ENCODE peak calls at places on chromosomes 7 and 10, in nine cellular contexts. R is IMR-90, D is tibial nerve, F is stomach, N is heart left ventricle, M is uterus, C is endothelial cell of umbilical vein, P is Peyer's patch, V is transverse colon. T is an unnamed sample.

GRCh38 chr10:77104459-77104980 is 533.1 kb downstream of the KCNMA1 start:
- DNase-seq in R (peak; percentile 97), D (peak; percentile 71), F (no peak), N (peak; percentile 50), M (peak; percentile 86), C (peak; percentile 5), P (no peak), V (peak; percentile 9), T (peak; percentile 20)

GRCh38 chr7:141133646-141134045 is 59.8 kb downstream of the TMEM178B start:
- DNase-seq in R (no peak), D (no peak), F (no peak), N (no peak), M (no peak), C (no peak), P (no peak), V (no peak), T (no peak)

GRCh38 chr7:26474596-26474995 is 182.9 kb downstream of the SNX10 start:
- DNase-seq in R (no peak), D (no peak), F (no peak), N (no peak), M (no peak), C (no peak), P (no peak), V (no peak), T (no peak)

GRCh38 chr10:13971586-13972475 is 358.9 kb downstream of the FRMD4A start:
- DNase-seq in R (peak; percentile 86), D (no peak), F (no peak), N (no peak), M (no peak), C (peak; percentile 74), P (no peak), V (no peak), T (no peak)

GRCh38 chr7:101900103-101900502 is 82.7 kb downstream of the CUX1 start:
- DNase-seq in R (no peak), D (no peak), F (no peak), N (peak; percentile 69), M (no peak), C (no peak), P (no peak), V (no peak), T (peak; percentile 89)

GRCh38 chr7:39501358-39501757 is 64.8 kb upstream of the YAE1 start:
- DNase-seq in R (peak; percentile 3), D (no peak), F (no peak), N (no peak), M (no peak), C (no peak), P (no peak), V (no peak), T (no peak)

GRCh38 chr7:121023683-121024507 is 35.4 kb downstream of the CPED1 start:
- DNase-seq in R (peak; percentile 37), D (no peak), F (no peak), N (no peak), M (no peak), C (peak; percentile 39), P (no peak), V (no peak), T (no peak)

GRCh38 chr10:127527891-127528290 is 21.2 kb upstream of the NPS start:
- DNase-seq in R (no peak), D (no peak), F (no peak), N (peak; percentile 64), M (peak; percentile 42), C (no peak), P (no peak), V (no peak), T (peak; percentile 6)

GRCh38 chr7:148983220-148984146 is 44.8 kb downstream of the PDIA4 start:
- DNase-seq in R (peak; percentile 78), D (no peak), F (peak; percentile 41), N (peak; percentile 46), M (peak; percentile 54), C (peak; percentile 87), P (peak; percentile 49), V (peak; percentile 48), T (peak; percentile 49)

GRCh38 chr10:112330154-112330553 is 43.8 kb upstream of the ACSL5 start:
- DNase-seq in R (no peak), D (no peak), F (peak; percentile 37), N (no peak), M (no peak), C (no peak), P (no peak), V (peak; percentile 33), T (peak; percentile 63)

GRCh38 chr7:125136341-125136740 is 206.7 kb upstream of the POT1 start:
- DNase-seq in R (no peak), D (no peak), F (no peak), N (no peak), M (no peak), C (no peak), P (no peak), V (no peak), T (no peak)

GRCh38 chr10:106439366-106439765 is 725.1 kb downstream of the SORCS1 start:
- DNase-seq in R (no peak), D (no peak), F (no peak), N (no peak), M (no peak), C (no peak), P (no peak), V (no peak), T (no peak)

GRCh38 chr7:25852995-25853713 is 298.8 kb upstream of the NFE2L3 start:
- DNase-seq in R (no peak), D (no peak), F (no peak), N (no peak), M (no peak), C (no peak), P (no peak), V (no peak), T (no peak)

GRCh38 chr7:28587211-28587610 is 174.9 kb downstream of the CREB5 start:
- DNase-seq in R (peak; percentile 31), D (no peak), F (no peak), N (no peak), M (no peak), C (no peak), P (no peak), V (no peak), T (no peak)

GRCh38 chr10:35564276-35564982 is 40.7 kb upstream of the GJD4 start:
- DNase-seq in R (peak; percentile 72), D (no peak), F (no peak), N (peak; percentile 41), M (no peak), C (peak; percentile 62), P (no peak), V (peak; percentile 17), T (no peak)

GRCh38 chr7:2019693-2020511 is 212.8 kb downstream of the MAD1L1 start:
- DNase-seq in R (peak; percentile 97), D (peak; percentile 36), F (no peak), N (peak; percentile 71), M (peak; percentile 83), C (peak; percentile 38), P (peak; percentile 55), V (peak; percentile 41), T (peak; percentile 10)

DNA sequence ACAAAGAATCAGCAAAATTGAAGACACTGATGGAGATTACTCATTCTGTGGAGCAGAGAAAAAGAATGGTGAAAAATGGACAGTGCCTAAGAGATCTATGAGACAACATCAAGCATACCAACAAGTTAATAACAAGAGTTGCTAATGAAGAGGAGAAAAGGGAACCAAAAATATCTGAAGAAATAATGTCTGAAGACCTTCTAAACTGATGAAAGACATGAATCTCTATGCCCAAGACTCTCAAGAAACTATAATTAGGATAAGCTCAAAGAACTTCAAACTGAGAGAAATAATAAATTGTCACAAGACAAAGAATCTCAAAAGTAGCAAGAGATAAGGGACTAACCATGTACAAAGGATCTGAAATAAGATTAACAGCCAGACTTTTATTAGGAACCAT is 93.4 kb downstream of the ZNF33B start:
- DNase-seq in R (no peak), D (no peak), F (no peak), N (no peak), M (no peak), C (no peak), P (no peak), V (no peak), T (no peak)
- H3K9me3 ChIP-seq in R (peaks cover under 1% of the 10 kb centered on the region), D (peaks cover 92% of the 10 kb centered on the region), F (peaks cover 25% of the 10 kb centered on the region), N (peaks cover 1% of the 10 kb centered on the region), M (no peaks in the 10 kb centered on the region), C (no peaks in the 10 kb centered on the region), P (peaks cover 17% of the 10 kb centered on the region), V (peaks cover 51% of the 10 kb centered on the region), T (no peaks in the 10 kb centered on the region)

GRCh38 chr7:131506597-131506996 is 49.8 kb downstream of the PODXL start:
- DNase-seq in R (no peak), D (no peak), F (peak; percentile 48), N (no peak), M (no peak), C (no peak), P (no peak), V (no peak), T (no peak)
- TF ChIP-seq POLR2A in R (no peak), D (no peak), F (no peak), N (no peak), M (no peak), C (no peak), P (no peak), V (no peak), T (no peak)

GRCh38 chr7:157928808-157929425 is 592.1 kb downstream of the DNAJB6 start:
- DNase-seq in R (no peak), D (no peak), F (no peak), N (no peak), M (no peak), C (no peak), P (no peak), V (no peak), T (no peak)
- H3K9me3 ChIP-seq in R (peaks cover 52% of the 10 kb centered on the region), D (peaks cover 19% of the 10 kb centered on the region), F (no peaks in the 10 kb centered on the region), N (no peaks in the 10 kb centered on the region), M (no peaks in the 10 kb centered on the region), C (peaks cover 17% of the 10 kb centered on the region), P (peaks cover 4% of the 10 kb centered on the region), V (no peaks in the 10 kb centered on the region), T (no peaks in the 10 kb centered on the region)

DNA sequence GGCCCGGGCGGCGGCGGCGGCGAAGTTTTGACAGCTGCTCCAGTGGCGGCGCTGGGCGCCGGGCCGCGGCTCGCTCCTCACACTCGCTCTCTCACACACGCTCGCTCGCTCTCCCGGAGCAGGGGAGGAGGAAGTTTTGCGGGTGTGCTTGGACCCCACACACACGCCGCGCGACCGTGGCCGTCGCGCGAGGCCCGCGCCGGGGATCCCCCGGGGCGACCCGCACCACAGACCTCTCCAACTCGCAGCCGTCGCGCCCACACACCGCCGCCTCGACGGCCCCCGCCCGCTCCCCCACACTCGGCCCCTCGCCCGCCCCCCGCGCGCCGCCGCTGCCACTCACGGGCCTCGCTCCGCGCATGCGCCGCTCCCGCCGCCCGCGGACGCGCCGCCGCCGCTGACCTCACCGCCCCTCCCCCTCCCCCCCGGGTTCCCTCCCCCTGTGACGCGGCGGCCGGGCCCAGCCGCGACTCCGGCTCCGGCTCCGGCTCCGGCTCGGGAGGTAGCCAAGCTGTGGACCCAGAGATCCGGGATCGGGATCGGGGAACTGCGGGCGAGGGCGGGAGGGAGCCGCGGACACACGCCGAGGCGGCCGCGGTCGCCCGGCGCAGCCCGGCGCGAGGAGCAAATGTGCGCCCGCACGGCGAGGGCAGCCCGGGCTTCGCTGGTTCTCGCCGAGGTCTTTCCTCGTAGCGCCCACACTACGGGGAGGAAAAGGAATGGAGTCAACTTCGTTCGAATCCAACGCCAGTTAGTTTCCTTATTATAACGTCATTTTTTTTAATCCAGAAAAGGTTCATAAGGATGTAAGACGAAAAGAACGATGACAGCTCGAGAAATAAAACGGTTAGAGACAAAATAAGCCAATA is 710 bp upstream of the KMT2C start:
- DNase-seq in R (peak; percentile 89), D (peak; percentile 88), F (peak; percentile 94), N (peak; percentile 95), M (peak; percentile 96), C (peak; percentile 91), P (peak; percentile 96), V (peak; percentile 95), T (peak; percentile 94)
- TF ChIP-seq POLR2A in R (no peak), D (peak; percentile 90), F (no peak), N (peak; percentile 56), M (peak; percentile 81), C (no peak), P (peak; percentile 68), V (no peak), T (no peak)